ENCODE peak calls at places on chromosomes 16 and 17, in seven cellular contexts. One of them, this sample, is unnamed.

GRCh38 chr17:8405499-8406016 is 7.9 kb upstream of the RNF222 start:
- DNase-seq in HEK293T: no peak
- DNase-seq in K562: no peak
- DNase-seq in HCT116: no peak
- DNase-seq in GM12878: no peak
- DNase-seq in HepG2: no peak
- DNase-seq in H1: no peak
- DNase-seq in this sample: no peak

GRCh38 chr17:16313159-16314090 is 39.8 kb downstream of the CENPV start:
- DNase-seq in HEK293T: peak; percentile 30
- DNase-seq in K562: peak; percentile 76
- DNase-seq in HCT116: no peak
- DNase-seq in GM12878: no peak
- DNase-seq in HepG2: peak; percentile 94
- DNase-seq in H1: no peak
- DNase-seq in this sample: no peak

GRCh38 chr17:933168-934083 is 46.1 kb downstream of the NXN start:
- DNase-seq in HEK293T: peak; percentile 52
- DNase-seq in K562: peak; percentile 34
- DNase-seq in HCT116: peak; percentile 98
- DNase-seq in GM12878: no peak
- DNase-seq in HepG2: peak; percentile 75
- DNase-seq in H1: no peak
- DNase-seq in this sample: no peak

GRCh38 chr17:37696366-37696765 is 48.5 kb downstream of the HNF1B start:
- DNase-seq in HEK293T: no peak
- DNase-seq in K562: no peak
- DNase-seq in HCT116: no peak
- DNase-seq in GM12878: no peak
- DNase-seq in HepG2: no peak
- DNase-seq in H1: no peak
- DNase-seq in this sample: no peak

GRCh38 chr17:70076189-70076588 is 1.2 kb downstream of the KCNJ16 start:
- DNase-seq in HEK293T: no peak
- DNase-seq in K562: no peak
- DNase-seq in HCT116: no peak
- DNase-seq in GM12878: no peak
- DNase-seq in HepG2: no peak
- DNase-seq in H1: no peak
- DNase-seq in this sample: no peak

GRCh38 chr17:67532326-67532871 is 155.3 kb downstream of the PITPNC1 start:
- DNase-seq in HEK293T: no peak
- DNase-seq in K562: no peak
- DNase-seq in HCT116: no peak
- DNase-seq in GM12878: no peak
- DNase-seq in HepG2: no peak
- DNase-seq in H1: no peak
- DNase-seq in this sample: no peak

GRCh38 chr17:16121915-16122314 is 93.4 kb downstream of the NCOR1 start:
- DNase-seq in HEK293T: no peak
- DNase-seq in K562: no peak
- DNase-seq in HCT116: no peak
- DNase-seq in GM12878: no peak
- DNase-seq in HepG2: no peak
- DNase-seq in H1: no peak
- DNase-seq in this sample: no peak

GRCh38 chr17:12990041-12990808 is 27.6 kb downstream of the ELAC2 start:
- DNase-seq in HEK293T: no peak
- DNase-seq in K562: peak; percentile 19
- DNase-seq in HCT116: no peak
- DNase-seq in GM12878: no peak
- DNase-seq in HepG2: no peak
- DNase-seq in H1: no peak
- DNase-seq in this sample: no peak

GRCh38 chr17:32946375-32947135 is 18.6 kb downstream of the TMEM98 start:
- DNase-seq in HEK293T: no peak
- DNase-seq in K562: peak; percentile 47
- DNase-seq in HCT116: no peak
- DNase-seq in GM12878: no peak
- DNase-seq in HepG2: no peak
- DNase-seq in H1: no peak
- DNase-seq in this sample: no peak

GRCh38 chr16:8808613-8809353 is 11.1 kb downstream of the PMM2 start:
- DNase-seq in HEK293T: no peak
- DNase-seq in K562: no peak
- DNase-seq in HCT116: no peak
- DNase-seq in GM12878: no peak
- DNase-seq in HepG2: no peak
- DNase-seq in H1: no peak
- DNase-seq in this sample: no peak

DNA sequence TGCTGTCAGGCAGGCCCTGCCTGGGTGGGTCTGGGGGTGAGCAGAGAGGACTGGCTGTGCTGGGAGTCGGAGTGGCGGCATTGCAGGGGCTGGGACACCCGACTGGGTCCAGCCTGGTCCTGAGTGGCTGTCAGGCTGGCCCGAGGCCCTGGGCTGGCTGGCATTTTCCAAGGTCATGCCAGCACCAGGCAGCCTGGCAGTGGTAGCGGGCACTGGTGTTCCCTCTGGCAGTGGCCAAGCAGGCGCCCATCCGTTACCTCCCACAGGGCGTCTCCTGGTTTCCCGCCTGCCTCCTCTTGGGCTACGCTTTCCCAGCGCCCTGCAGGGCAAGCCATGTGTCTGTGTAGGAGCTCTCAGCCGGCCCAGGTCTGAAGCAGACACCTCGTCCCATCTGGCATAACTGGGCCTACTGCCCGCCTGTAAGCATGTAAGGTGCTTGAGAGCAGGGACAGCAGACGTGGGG is 5.7 kb upstream of the PKMYT1 start:
- DNase-seq in HEK293T: no peak
- DNase-seq in K562: no peak
- DNase-seq in HCT116: no peak
- DNase-seq in GM12878: no peak
- DNase-seq in HepG2: no peak
- DNase-seq in H1: no peak
- DNase-seq in this sample: no peak
- TF ChIP-seq SP1 in HEK293T: no peak
- TF ChIP-seq SP1 in K562: no peak
- TF ChIP-seq SP1 in HCT116: no peak
- TF ChIP-seq SP1 in GM12878: no peak
- TF ChIP-seq SP1 in HepG2: no peak
- TF ChIP-seq SP1 in H1: no peak
- TF ChIP-seq SP1 in this sample: no peak

GRCh38 chr17:44898768-44899073 is 524 bp downstream of the EFTUD2 start:
- DNase-seq in HEK293T: no peak
- DNase-seq in K562: no peak
- DNase-seq in HCT116: no peak
- DNase-seq in GM12878: no peak
- DNase-seq in HepG2: peak; percentile 60
- DNase-seq in H1: no peak
- DNase-seq in this sample: no peak

GRCh38 chr17:44901323-44901965 is 2.2 kb upstream of the EFTUD2 start:
- DNase-seq in HEK293T: no peak
- DNase-seq in K562: no peak
- DNase-seq in HCT116: no peak
- DNase-seq in GM12878: no peak
- DNase-seq in HepG2: no peak
- DNase-seq in H1: no peak
- DNase-seq in this sample: no peak

GRCh38 chr17:44900894-44901293 is 1.6 kb upstream of the EFTUD2 start:
- DNase-seq in HEK293T: no peak
- DNase-seq in K562: no peak
- DNase-seq in HCT116: no peak
- DNase-seq in GM12878: no peak
- DNase-seq in HepG2: no peak
- DNase-seq in H1: no peak
- DNase-seq in this sample: no peak

GRCh38 chr17:44902135-44902760 is 3.0 kb upstream of the EFTUD2 start:
- DNase-seq in HEK293T: no peak
- DNase-seq in K562: no peak
- DNase-seq in HCT116: no peak
- DNase-seq in GM12878: no peak
- DNase-seq in HepG2: no peak
- DNase-seq in H1: no peak
- DNase-seq in this sample: no peak

DNA sequence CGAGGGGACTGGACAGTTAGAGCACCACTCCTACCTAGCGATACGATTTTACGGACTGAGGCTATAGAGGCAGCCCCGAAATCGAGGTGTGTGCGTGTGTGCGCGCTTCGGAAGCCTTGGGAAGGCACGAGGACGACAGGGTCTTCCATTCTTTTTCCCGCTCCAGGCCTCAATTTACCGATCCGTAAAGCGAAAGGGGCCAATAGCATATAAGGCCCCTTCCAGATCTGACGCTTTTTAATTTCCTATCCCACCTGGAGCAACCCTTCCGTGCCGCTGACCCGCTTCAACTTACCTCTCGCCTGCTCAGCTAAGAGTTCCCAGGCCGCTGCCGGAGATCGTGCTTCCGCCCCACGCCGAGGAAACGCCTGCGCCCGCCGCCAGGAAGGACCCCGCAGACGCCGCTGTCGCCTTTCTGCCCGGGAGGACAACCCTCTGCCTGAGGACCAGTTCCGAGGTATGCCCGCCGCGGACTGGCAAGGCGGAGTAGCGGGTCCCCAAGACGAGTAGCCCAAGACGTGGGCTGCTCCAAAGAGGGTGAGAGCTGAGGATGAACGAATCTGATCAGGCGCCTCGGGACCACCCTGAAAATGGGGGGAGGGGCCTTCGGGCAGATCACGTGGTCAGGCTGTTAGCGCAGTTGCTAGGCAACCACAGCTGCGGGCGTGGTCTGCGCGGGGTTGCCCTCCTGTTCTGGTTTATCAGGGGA is at the start of gene EFTUD2:
- DNase-seq in HEK293T: peak; percentile 94
- DNase-seq in K562: peak; percentile 96
- DNase-seq in HCT116: peak; percentile 77
- DNase-seq in GM12878: peak; percentile 71
- DNase-seq in HepG2: peak; percentile 85
- DNase-seq in H1: peak; percentile 96
- DNase-seq in this sample: peak; percentile 89
- TF ChIP-seq SP1 in HEK293T: no peak
- TF ChIP-seq SP1 in K562: peak; percentile 99
- TF ChIP-seq SP1 in HCT116: peak; percentile 81
- TF ChIP-seq SP1 in GM12878: peak; percentile 12
- TF ChIP-seq SP1 in HepG2: no peak
- TF ChIP-seq SP1 in H1: no peak
- TF ChIP-seq SP1 in this sample: peak; percentile 98

DNA sequence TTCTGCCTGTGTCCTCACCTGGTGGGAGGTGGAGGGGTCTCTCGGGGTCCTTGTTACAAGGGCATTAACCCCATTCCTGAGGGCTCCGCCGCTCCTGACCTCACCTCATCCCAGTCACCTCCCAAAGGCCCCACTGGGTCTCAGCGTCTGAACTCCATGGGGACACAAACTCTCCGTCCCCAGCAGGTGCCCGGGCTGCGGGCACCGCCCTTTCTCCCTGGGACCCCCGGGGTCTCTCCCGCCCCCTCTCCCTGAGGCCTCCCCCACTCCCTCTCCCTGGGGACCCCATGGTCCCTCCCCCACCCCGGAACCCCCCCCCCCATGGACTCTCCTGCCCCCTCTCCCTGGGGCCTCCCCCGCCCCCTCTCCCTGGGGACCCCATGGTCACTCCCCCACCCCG is 24.8 kb downstream of the CACNA1H start:
- DNase-seq in HEK293T: no peak
- DNase-seq in K562: no peak
- DNase-seq in HCT116: no peak
- DNase-seq in GM12878: no peak
- DNase-seq in HepG2: no peak
- DNase-seq in H1: no peak
- DNase-seq in this sample: no peak
- TF ChIP-seq SP1 in HEK293T: no peak
- TF ChIP-seq SP1 in K562: no peak
- TF ChIP-seq SP1 in HCT116: no peak
- TF ChIP-seq SP1 in GM12878: no peak
- TF ChIP-seq SP1 in HepG2: no peak
- TF ChIP-seq SP1 in H1: no peak
- TF ChIP-seq SP1 in this sample: no peak

DNA sequence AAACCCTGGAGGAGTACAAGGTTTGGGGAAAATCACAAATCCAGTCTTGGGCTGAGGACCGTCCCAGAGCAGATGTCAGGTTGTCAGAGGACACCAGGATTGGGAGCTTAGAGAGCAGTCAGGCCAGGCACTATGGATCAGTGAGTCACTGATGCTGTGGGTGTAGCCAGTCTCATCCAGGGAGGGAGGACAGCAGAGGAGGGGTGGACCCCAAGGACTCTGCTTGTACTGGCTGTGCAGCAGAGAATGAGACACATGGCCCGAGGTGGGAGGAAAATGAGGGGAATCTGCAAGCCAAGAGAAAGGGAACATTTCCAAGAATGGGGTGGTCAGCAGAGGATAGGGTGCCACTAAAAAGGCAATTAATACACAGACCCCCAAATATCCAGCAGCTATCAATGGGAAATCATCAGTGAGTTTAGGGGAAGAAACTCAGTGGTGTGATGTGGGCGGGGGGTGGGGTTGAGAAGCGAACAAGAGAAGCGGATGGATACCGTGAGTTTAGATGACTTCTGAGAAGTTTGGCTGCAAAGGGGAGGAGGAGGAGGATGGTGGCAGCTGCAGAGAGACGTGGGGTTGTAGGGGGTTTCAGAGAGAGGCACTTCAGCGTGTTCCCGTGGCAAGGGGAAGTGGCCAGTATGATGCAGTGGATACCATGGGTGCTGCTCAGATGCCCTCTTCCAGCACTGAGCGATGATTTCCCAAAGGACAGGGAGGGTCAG is 43.9 kb downstream of the ARHGAP27 start:
- DNase-seq in HEK293T: no peak
- DNase-seq in K562: no peak
- DNase-seq in HCT116: no peak
- DNase-seq in GM12878: no peak
- DNase-seq in HepG2: no peak
- DNase-seq in H1: no peak
- DNase-seq in this sample: no peak
- TF ChIP-seq SP1 in HEK293T: no peak
- TF ChIP-seq SP1 in K562: no peak
- TF ChIP-seq SP1 in HCT116: no peak
- TF ChIP-seq SP1 in GM12878: no peak
- TF ChIP-seq SP1 in HepG2: no peak
- TF ChIP-seq SP1 in H1: no peak
- TF ChIP-seq SP1 in this sample: no peak

GRCh38 chr16:55968221-55968620 is 93.0 kb upstream of the CES5A start:
- DNase-seq in HEK293T: no peak
- DNase-seq in K562: no peak
- DNase-seq in HCT116: no peak
- DNase-seq in GM12878: no peak
- DNase-seq in HepG2: no peak
- DNase-seq in H1: no peak
- DNase-seq in this sample: no peak

GRCh38 chr16:55976815-55977214 is 101.6 kb upstream of the CES5A start:
- DNase-seq in HEK293T: no peak
- DNase-seq in K562: no peak
- DNase-seq in HCT116: no peak
- DNase-seq in GM12878: no peak
- DNase-seq in HepG2: no peak
- DNase-seq in H1: no peak
- DNase-seq in this sample: no peak

GRCh38 chr16:55971447-55971846 is 96.3 kb upstream of the CES5A start:
- DNase-seq in HEK293T: no peak
- DNase-seq in K562: no peak
- DNase-seq in HCT116: no peak
- DNase-seq in GM12878: no peak
- DNase-seq in HepG2: no peak
- DNase-seq in H1: no peak
- DNase-seq in this sample: no peak
- TF ChIP-seq SP1 in HEK293T: no peak
- TF ChIP-seq SP1 in K562: no peak
- TF ChIP-seq SP1 in HCT116: no peak
- TF ChIP-seq SP1 in GM12878: no peak
- TF ChIP-seq SP1 in HepG2: no peak
- TF ChIP-seq SP1 in H1: no peak
- TF ChIP-seq SP1 in this sample: no peak

This sample was measured in WTC11.